ENCODE peak calls at places on chromosomes 12 and 14, in six cellular contexts. C is endothelial cell of umbilical vein, H is ELR, E is foreskin fibroblast, W is iPS-NIHi11, M is left ventricle myocardium inferior. N is an unnamed sample.

GRCh38 chr12:2163172-2163927 is 110.6 kb downstream of the CACNA1C start:
- DNase-seq in C (no peak), H (no peak), E (peak), W (no peak), M (peak), N (no peak)

GRCh38 chr14:23335623-23336022 is 14.4 kb downstream of the PABPN1 start:
- DNase-seq in C (no peak), H (no peak), E (no peak), W (no peak), M (no peak), N (no peak)

GRCh38 chr12:57005980-57006808 is at the start of gene ZBTB39:
- DNase-seq in C (peak), H (peak), E (peak), W (peak), M (peak), N (peak)

GRCh38 chr12:46160081-46160980 is 108.5 kb downstream of the SLC38A1 start:
- DNase-seq in C (no peak), H (no peak), E (peak), W (peak), M (no peak), N (peak)

GRCh38 chr14:64632056-64632455 is 72.2 kb upstream of the PLEKHG3 start:
- DNase-seq in C (no peak), H (no peak), E (peak), W (no peak), M (no peak), N (no peak)

GRCh38 chr14:103561381-103562134 is 899 bp downstream of the BAG5 start:
- DNase-seq in C (peak), H (peak), E (peak), W (no peak), M (peak), N (peak)

GRCh38 chr12:124520258-124520657 is 47.2 kb downstream of the NCOR2 start:
- DNase-seq in C (peak), H (no peak), E (no peak), W (no peak), M (peak), N (no peak)

GRCh38 chr14:74979442-74980397 is 23.0 kb upstream of the EIF2B2 start:
- DNase-seq in C (peak), H (peak), E (peak), W (peak), M (no peak), N (peak)

GRCh38 chr12:123062682-123063426 is 82.4 kb downstream of the ARL6IP4 start:
- DNase-seq in C (peak), H (peak), E (peak), W (no peak), M (no peak), N (peak)

GRCh38 chr14:94388896-94389469 is 581 bp upstream of the SERPINA1 start:
- DNase-seq in C (no peak), H (no peak), E (no peak), W (no peak), M (no peak), N (no peak)

GRCh38 chr14:38973083-38973700 is 129.8 kb downstream of the SEC23A start:
- DNase-seq in C (no peak), H (no peak), E (no peak), W (no peak), M (no peak), N (no peak)